ENCODE peak calls at places on chromosomes 3 and 15, in ten cellular contexts. V is RWPE1, S is AG09309, P is endothelial cell, X is GM10248, Y is heart right ventricle, Q is SK-N-SH, I is MM.1S, B is stomach, D is HCT116. C is an unnamed sample.

GRCh38 chr3:187669675-187670504 is at the start of gene SST:
- DNase-seq in V (peak), S (no peak), P (peak), X (no peak), Y (peak), Q (no peak), I (peak), B (peak), D (no peak), C (no peak)

GRCh38 chr15:70625438-70625837 is 137.9 kb downstream of the UACA start:
- DNase-seq in V (no peak), S (no peak), P (no peak), X (peak), Y (no peak), Q (no peak), I (no peak), B (no peak), D (no peak), C (no peak)

GRCh38 chr3:145248928-145249327 is 912.1 kb downstream of the PLOD2 start:
- DNase-seq in V (no peak), S (no peak), P (no peak), X (no peak), Y (no peak), Q (no peak), I (no peak), B (no peak), D (no peak), C (no peak)

GRCh38 chr15:90583471-90584252 is 53.9 kb downstream of the CRTC3 start:
- DNase-seq in V (no peak), S (no peak), P (no peak), X (no peak), Y (no peak), Q (no peak), I (no peak), B (no peak), D (no peak), C (no peak)

GRCh38 chr3:109532257-109533216 is 195.2 kb upstream of the DPPA4 start:
- DNase-seq in V (no peak), S (peak), P (peak), X (no peak), Y (no peak), Q (peak), I (peak), B (peak), D (peak), C (no peak)

GRCh38 chr15:58222698-58223097 is 84.5 kb downstream of the AQP9 start:
- DNase-seq in V (no peak), S (no peak), P (no peak), X (no peak), Y (no peak), Q (no peak), I (no peak), B (no peak), D (no peak), C (no peak)

GRCh38 chr3:124832782-124833709 is 54.1 kb downstream of the ITGB5 start:
- DNase-seq in V (no peak), S (peak), P (no peak), X (no peak), Y (no peak), Q (no peak), I (no peak), B (no peak), D (no peak), C (no peak)

GRCh38 chr15:68407141-68407885 is 24.6 kb downstream of the ITGA11 start:
- DNase-seq in V (no peak), S (no peak), P (no peak), X (no peak), Y (no peak), Q (no peak), I (no peak), B (peak), D (no peak), C (no peak)

GRCh38 chr15:26132786-26133185 is 269.7 kb upstream of the ATP10A start:
- DNase-seq in V (no peak), S (no peak), P (no peak), X (no peak), Y (no peak), Q (no peak), I (no peak), B (no peak), D (no peak), C (no peak)

GRCh38 chr3:74613566-74613965 is 893 bp downstream of the CNTN3 start:
- DNase-seq in V (no peak), S (no peak), P (no peak), X (no peak), Y (no peak), Q (peak), I (no peak), B (peak), D (no peak), C (no peak)

GRCh38 chr3:117788086-117788485 is 1078.5 kb downstream of the TUSC7 start:
- DNase-seq in V (no peak), S (peak), P (no peak), X (no peak), Y (no peak), Q (no peak), I (no peak), B (peak), D (no peak), C (no peak)

GRCh38 chr3:149605902-149606301 is 51.9 kb downstream of the WWTR1 start:
- DNase-seq in V (no peak), S (no peak), P (no peak), X (no peak), Y (no peak), Q (no peak), I (no peak), B (no peak), D (no peak), C (no peak)

GRCh38 chr3:189195302-189195701 is 23.5 kb downstream of the TPRG1 start:
- DNase-seq in V (no peak), S (no peak), P (no peak), X (no peak), Y (no peak), Q (no peak), I (no peak), B (no peak), D (no peak), C (no peak)

GRCh38 chr15:84666373-84666772 is 8.4 kb upstream of the NMB start:
- DNase-seq in V (no peak), S (no peak), P (no peak), X (no peak), Y (no peak), Q (no peak), I (no peak), B (no peak), D (no peak), C (no peak)

GRCh38 chr3:48347500-48347899 is 14.0 kb upstream of the SPINK8 start:
- DNase-seq in V (no peak), S (no peak), P (no peak), X (no peak), Y (no peak), Q (peak), I (no peak), B (no peak), D (no peak), C (no peak)

DNA sequence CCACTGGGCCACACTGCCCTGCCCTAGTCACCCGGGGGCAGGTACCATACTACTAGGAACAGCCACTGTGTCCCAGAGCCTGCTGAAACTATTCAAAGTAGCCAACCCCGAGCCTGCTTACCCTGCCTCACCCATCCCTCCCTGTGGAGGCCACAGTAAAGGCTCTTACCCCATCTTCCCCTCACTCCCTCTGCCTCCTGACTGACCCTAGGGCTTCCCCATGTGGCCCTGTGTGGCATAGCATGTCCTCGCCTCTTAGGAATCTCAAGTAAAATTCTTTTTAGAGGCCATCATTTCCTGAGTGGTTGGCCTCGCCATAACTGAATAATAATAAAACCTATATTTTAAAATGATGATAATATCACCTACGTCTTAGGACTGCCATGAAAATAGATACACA is 112.2 kb upstream of the SLC6A11 start:
- DNase-seq in V (no peak), S (no peak), P (peak), X (no peak), Y (no peak), Q (peak), I (no peak), B (no peak), D (peak), C (no peak)
- TF ChIP-seq CTCF in V (no peak), S (peak), P (peak), X (no peak), Y (no peak), Q (peak), I (peak), B (no peak), D (peak), C (no peak)

GRCh38 chr3:161503271-161503670 is 6.7 kb downstream of the OTOL1 start:
- DNase-seq in V (no peak), S (no peak), P (no peak), X (no peak), Y (no peak), Q (no peak), I (no peak), B (no peak), D (no peak), C (no peak)

GRCh38 chr3:161510510-161511260 is 14.1 kb downstream of the OTOL1 start:
- DNase-seq in V (no peak), S (no peak), P (no peak), X (no peak), Y (no peak), Q (no peak), I (peak), B (no peak), D (no peak), C (no peak)

GRCh38 chr3:161508852-161509477 is 12.4 kb downstream of the OTOL1 start:
- DNase-seq in V (peak), S (no peak), P (no peak), X (peak), Y (no peak), Q (peak), I (peak), B (no peak), D (no peak), C (no peak)
- TF ChIP-seq CTCF in V (peak), S (peak), P (peak), X (peak), Y (no peak), Q (peak), I (peak), B (no peak), D (peak), C (no peak)

GRCh38 chr3:123365450-123366143 is 83.3 kb downstream of the ADCY5 start:
- DNase-seq in V (peak), S (no peak), P (peak), X (no peak), Y (no peak), Q (peak), I (no peak), B (no peak), D (peak), C (no peak)
- TF ChIP-seq CTCF in V (peak), S (peak), P (peak), X (no peak), Y (peak), Q (peak), I (peak), B (no peak), D (peak), C (no peak)

GRCh38 chr3:152657002-152657400 is 177.9 kb upstream of the P2RY1 start:
- DNase-seq in V (no peak), S (no peak), P (no peak), X (no peak), Y (no peak), Q (peak), I (no peak), B (no peak), D (no peak), C (no peak)
- TF ChIP-seq CTCF in V (no peak), S (no peak), P (no peak), X (no peak), Y (no peak), Q (no peak), I (no peak), B (no peak), D (no peak), C (no peak)

DNA sequence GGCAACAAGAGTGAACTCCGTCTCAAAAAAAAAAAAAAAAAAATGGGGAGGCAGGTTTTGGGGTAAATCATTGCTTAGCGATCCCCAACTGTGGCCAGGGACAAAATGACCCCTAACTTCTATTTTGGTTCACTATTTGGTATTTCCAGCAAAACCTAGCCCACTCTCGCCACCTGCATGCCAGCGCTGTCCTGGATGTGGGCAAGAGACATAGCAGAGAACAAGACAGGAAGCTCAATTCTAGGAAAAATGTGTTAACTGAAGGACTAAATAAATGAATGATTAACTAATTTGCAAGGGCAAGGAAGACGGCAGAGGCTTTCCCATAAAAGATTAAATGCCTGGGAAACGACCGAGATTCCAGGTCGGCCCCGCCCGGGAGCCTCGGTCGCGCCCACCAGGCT is 425 bp downstream of the NICN1 start:
- DNase-seq in V (no peak), S (no peak), P (no peak), X (no peak), Y (no peak), Q (no peak), I (no peak), B (no peak), D (no peak), C (no peak)
- TF ChIP-seq CTCF in V (no peak), S (no peak), P (no peak), X (no peak), Y (no peak), Q (peak), I (no peak), B (no peak), D (no peak), C (no peak)

GRCh38 chr3:168134931-168135330 is 39.2 kb upstream of the GOLIM4 start:
- DNase-seq in V (no peak), S (no peak), P (no peak), X (no peak), Y (no peak), Q (no peak), I (no peak), B (no peak), D (no peak), C (no peak)
- TF ChIP-seq CTCF in V (no peak), S (no peak), P (no peak), X (no peak), Y (no peak), Q (no peak), I (no peak), B (no peak), D (no peak), C (no peak)

GRCh38 chr15:39444729-39445470 is 136.0 kb upstream of the THBS1 start:
- DNase-seq in V (no peak), S (no peak), P (no peak), X (no peak), Y (no peak), Q (no peak), I (no peak), B (no peak), D (no peak), C (peak)
- TF ChIP-seq CTCF in V (no peak), S (no peak), P (no peak), X (no peak), Y (no peak), Q (no peak), I (no peak), B (no peak), D (no peak), C (no peak)